ENCODE peak calls at places on chromosomes 16 and 17, in five cellular contexts. E is neuronal stem cell, Z is H1, Y is H9, C is trophoblast cell. U is an unnamed sample.

GRCh38 chr16:85389679-85390470 is 223.2 kb upstream of the GSE1 start:
- DNase-seq in E (no peak), Z (peak; percentile 39), Y (no peak), C (no peak), U (no peak)

GRCh38 chr16:75620326-75621169 is 2.5 kb downstream of the ADAT1 start:
- DNase-seq in E (no peak), Z (no peak), Y (no peak), C (no peak), U (no peak)

GRCh38 chr17:15398291-15398690 is 56.9 kb upstream of the TEKT3 start:
- DNase-seq in E (no peak), Z (no peak), Y (no peak), C (no peak), U (peak; percentile 61)

GRCh38 chr17:45425125-45425983 is 7.3 kb downstream of the ARHGAP27 start:
- DNase-seq in E (no peak), Z (peak; percentile 82), Y (peak; percentile 98), C (peak; percentile 94), U (peak; percentile 84)

GRCh38 chr16:27472091-27473020 is 70.4 kb downstream of the IL21R start:
- DNase-seq in E (no peak), Z (no peak), Y (no peak), C (no peak), U (no peak)

GRCh38 chr17:70621593-70621992 is 452.3 kb downstream of the KCNJ2 start:
- DNase-seq in E (no peak), Z (no peak), Y (no peak), C (no peak), U (peak; percentile 21)

GRCh38 chr17:75647061-75647460 is 13.8 kb downstream of the SMIM5 start:
- DNase-seq in E (no peak), Z (no peak), Y (no peak), C (no peak), U (no peak)

GRCh38 chr16:46808997-46809396 is 22.0 kb downstream of the C16orf87 start:
- DNase-seq in E (no peak), Z (no peak), Y (no peak), C (no peak), U (no peak)

GRCh38 chr17:30550512-30551273 is 73.5 kb downstream of the GOSR1 start:
- DNase-seq in E (no peak), Z (peak; percentile 39), Y (no peak), C (no peak), U (peak; percentile 14)

GRCh38 chr16:66553223-66553622 is 847 bp downstream of the CKLF start:
- DNase-seq in E (no peak), Z (no peak), Y (no peak), C (no peak), U (no peak)

GRCh38 chr16:72355561-72355960 is 183.6 kb upstream of the PMFBP1 start:
- DNase-seq in E (no peak), Z (no peak), Y (no peak), C (no peak), U (no peak)

GRCh38 chr17:46136820-46137219 is 56.4 kb downstream of the KANSL1 start:
- DNase-seq in E (no peak), Z (no peak), Y (no peak), C (no peak), U (no peak)

GRCh38 chr17:34811561-34811960 is 149.7 kb downstream of the CCT6B start:
- DNase-seq in E (no peak), Z (no peak), Y (no peak), C (no peak), U (no peak)

GRCh38 chr17:2689411-2690164 is 22.0 kb downstream of the CLUH start:
- DNase-seq in E (no peak), Z (peak; percentile 55), Y (peak; percentile 45), C (no peak), U (no peak)

GRCh38 chr16:22671301-22672076 is 142.5 kb upstream of the HS3ST2 start:
- DNase-seq in E (no peak), Z (peak; percentile 48), Y (peak; percentile 39), C (no peak), U (no peak)

GRCh38 chr16:49937886-49938285 is 82.0 kb upstream of the ZNF423 start:
- DNase-seq in E (no peak), Z (no peak), Y (no peak), C (no peak), U (no peak)

GRCh38 chr16:48592839-48593429 is 17.0 kb downstream of the N4BP1 start:
- DNase-seq in E (no peak), Z (no peak), Y (no peak), C (no peak), U (no peak)

GRCh38 chr16:83954577-83955016 is 1.6 kb downstream of the OSGIN1 start:
- DNase-seq in E (no peak), Z (no peak), Y (peak; percentile 55), C (peak; percentile 20), U (peak; percentile 83)

GRCh38 chr17:80511222-80512180 is 33.1 kb upstream of the RPTOR start:
- DNase-seq in E (no peak), Z (peak; percentile 79), Y (peak; percentile 82), C (no peak), U (no peak)

GRCh38 chr16:19505600-19506303 is 16.1 kb downstream of the GDE1 start:
- DNase-seq in E (no peak), Z (no peak), Y (no peak), C (peak; percentile 40), U (no peak)

GRCh38 chr17:79844869-79845600 is 5.8 kb upstream of the CBX4 start:
- DNase-seq in E (no peak), Z (peak; percentile 88), Y (peak; percentile 83), C (no peak), U (peak; percentile 37)

GRCh38 chr17:73126716-73127473 is 34.4 kb upstream of the SLC39A11 start:
- DNase-seq in E (no peak), Z (no peak), Y (no peak), C (no peak), U (no peak)

GRCh38 chr16:23152386-23153178 is 3.3 kb upstream of the USP31 start:
- DNase-seq in E (no peak), Z (no peak), Y (no peak), C (no peak), U (no peak)

GRCh38 chr16:69859105-69859969 is 91.8 kb upstream of the CLEC18A start:
- DNase-seq in E (peak; percentile 38), Z (peak; percentile 76), Y (peak; percentile 83), C (peak; percentile 78), U (no peak)

GRCh38 chr16:56588781-56589140 is 567 bp upstream of the MT3 start:
- DNase-seq in E (no peak), Z (no peak), Y (no peak), C (no peak), U (no peak)

GRCh38 chr16:77943770-77944169 is 78.6 kb upstream of the CLEC3A start:
- DNase-seq in E (no peak), Z (no peak), Y (no peak), C (no peak), U (no peak)

GRCh38 chr17:80426671-80427326 is 11.8 kb downstream of the ENDOV start:
- DNase-seq in E (peak; percentile 76), Z (peak; percentile 97), Y (peak; percentile 93), C (peak; percentile 72), U (peak; percentile 72)

GRCh38 chr17:32777436-32777835 is 99.5 kb downstream of the MYO1D start:
- DNase-seq in E (no peak), Z (no peak), Y (no peak), C (no peak), U (no peak)

GRCh38 chr16:15949210-15950166 is at the start of gene ABCC1:
- DNase-seq in E (peak; percentile 48), Z (peak; percentile 68), Y (peak; percentile 52), C (no peak), U (peak; percentile 41)

GRCh38 chr17:80055597-80055996 is 19.2 kb downstream of the CCDC40 start:
- DNase-seq in E (no peak), Z (no peak), Y (no peak), C (no peak), U (no peak)

GRCh38 chr17:64685705-64686104 is 23.6 kb upstream of the SMURF2 start:
- DNase-seq in E (no peak), Z (no peak), Y (no peak), C (no peak), U (no peak)

GRCh38 chr16:1713331-1713730 is 7.3 kb downstream of the MAPK8IP3 start:
- DNase-seq in E (no peak), Z (no peak), Y (no peak), C (no peak), U (no peak)

DNA sequence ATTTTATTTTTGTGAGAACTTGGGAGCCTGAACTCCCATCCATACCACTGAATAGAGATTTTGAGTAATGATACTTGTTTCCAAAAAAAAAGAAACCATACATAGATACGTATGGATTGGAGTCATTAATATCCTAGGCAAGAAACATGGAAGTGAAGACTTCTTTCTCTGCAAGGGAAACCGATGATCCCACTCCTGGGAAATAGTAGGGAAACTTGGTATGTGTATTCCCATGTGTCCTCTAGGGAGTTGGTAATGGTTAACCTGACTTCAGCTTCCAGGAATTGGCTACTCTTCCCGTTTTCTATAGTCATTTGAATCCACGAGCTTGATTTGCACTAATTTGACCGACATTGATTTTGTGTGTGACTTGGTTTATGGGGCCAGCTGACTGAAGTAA is 5.4 kb downstream of the FUS start:
- DNase-seq in E (no peak), Z (no peak), Y (no peak), C (no peak), U (no peak)
- H2BK12ac ChIP-seq in E (no peak overlapping the region), Z (no peak overlapping the region), Y (no peak overlapping the region), C (no peak overlapping the region), U (no peak overlapping the region)

GRCh38 chr17:7311110-7311698 is 3.8 kb downstream of the EIF5A start:
- DNase-seq in E (no peak), Z (no peak), Y (no peak), C (no peak), U (no peak)
- H2BK12ac ChIP-seq in E (no peak overlapping the region), Z (no peak overlapping the region), Y (no peak overlapping the region), C (no peak overlapping the region), U (no peak overlapping the region)

GRCh38 chr16:11334831-11335404 is 10.3 kb upstream of the RMI2 start:
- DNase-seq in E (no peak), Z (no peak), Y (no peak), C (no peak), U (no peak)
- H2BK12ac ChIP-seq in E (no peak overlapping the region), Z (no peak overlapping the region), Y (no peak overlapping the region), C (no peak overlapping the region), U (no peak overlapping the region)

GRCh38 chr16:35182043-35182677 is 1722.7 kb downstream of the TP53TG3F start:
- DNase-seq in E (no peak), Z (no peak), Y (no peak), C (no peak), U (no peak)

GRCh38 chr16:35181422-35182030 is 1722.1 kb downstream of the TP53TG3F start:
- DNase-seq in E (no peak), Z (no peak), Y (no peak), C (no peak), U (no peak)

GRCh38 chr16:35184356-35184870 is 1725.0 kb downstream of the TP53TG3F start:
- DNase-seq in E (no peak), Z (no peak), Y (no peak), C (no peak), U (no peak)

GRCh38 chr16:35180970-35181369 is 1721.6 kb downstream of the TP53TG3F start:
- DNase-seq in E (no peak), Z (no peak), Y (no peak), C (no peak), U (no peak)

DNA sequence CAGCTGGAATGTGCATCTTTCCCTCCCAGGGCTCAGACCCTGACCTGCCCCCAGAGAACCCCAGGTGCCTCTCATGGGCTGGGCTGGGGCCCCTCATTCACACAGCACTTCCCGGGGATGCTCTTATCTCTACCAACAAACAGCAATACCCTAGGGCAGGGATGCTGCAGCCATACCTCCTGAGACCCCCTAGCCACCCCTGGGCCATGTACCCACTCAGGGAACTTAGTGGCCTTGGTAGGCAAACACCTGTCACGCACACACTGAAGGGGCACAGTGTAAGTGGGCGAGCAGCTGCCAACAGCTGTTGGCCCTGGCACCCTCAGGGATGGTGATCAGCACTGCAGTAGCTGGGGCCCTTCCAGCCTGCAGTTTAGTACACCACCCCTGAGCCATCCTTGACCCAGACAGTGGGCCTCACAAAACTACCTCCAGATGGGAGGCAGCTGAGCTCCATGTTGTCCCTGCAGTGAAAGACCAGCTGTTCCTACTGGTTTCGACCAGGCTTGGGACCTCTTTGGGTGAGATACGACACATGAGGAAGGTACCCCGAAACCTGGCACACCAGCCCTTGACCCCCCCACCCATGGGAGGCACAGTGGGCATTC is 1723.6 kb downstream of the TP53TG3F start:
- DNase-seq in E (no peak), Z (no peak), Y (no peak), C (no peak), U (no peak)
- H2BK12ac ChIP-seq in E (no peak overlapping the region), Z (no peak overlapping the region), Y (no peak overlapping the region), C (no peak overlapping the region), U (no peak overlapping the region)